ENCODE peak calls at places on chromosomes 2 and 18, in ten cellular contexts. L is activated naive CD8-positive, alpha-beta T cell treated with anti-CD3 and anti-CD28 coated beads, Interleukin-2, amount 10 ng/mL, durations not matched to agents 7 days and 5 days; O is activated CD4-positive, alpha-beta T cell treated with anti-CD3 and anti-CD28 coated beads for 1 hour; S is stimulated activated CD8-positive, alpha-beta memory T cell treated with anti-CD3 and anti-CD28 coated beads, Interleukin-7, amount 100 ng/mL, for 24 hours; N is anterior cingulate cortex; J is stimulated activated CD4-positive, alpha-beta T cell treated with anti-CD3 and anti-CD28 coated beads, TNF-alpha, amount 100 ng/mL, for 1 hour; U is DMS 273 treated with DMSO at 0.1 percent for 48 hours; R is SK-MEL-5; F is fibroblast of the aortic adventitia; I is HEK293T. T is an unnamed sample.

GRCh38 chr18:76213996-76214395 is 281.0 kb downstream of the ZNF516 start:
- DNase-seq in I (no peak), J (no peak), R (peak; percentile 52), N (no peak), L (no peak), O (no peak), F (no peak), U (no peak), S (no peak), T (no peak)

GRCh38 chr2:88451647-88452150 is 794 bp downstream of the FOXI3 start:
- DNase-seq in L (no peak), J (peak; percentile 8), F (no peak), U (no peak), S (no peak), O (no peak), N (no peak), R (no peak), I (peak; percentile 28), T (no peak)

GRCh38 chr18:8153887-8154583 is 455.2 kb upstream of the RAB12 start:
- DNase-seq in U (no peak), R (peak; percentile 8), N (no peak), O (no peak), J (no peak), S (no peak), L (no peak), F (peak; percentile 33), I (no peak), T (no peak)

GRCh38 chr18:24726727-24727539 is 266.5 kb downstream of the HRH4 start:
- DNase-seq in J (peak; percentile 42), I (peak; percentile 62), L (peak; percentile 56), N (peak; percentile 39), S (peak; percentile 30), R (peak; percentile 79), F (peak; percentile 90), U (peak; percentile 70), O (peak; percentile 19), T (no peak)

GRCh38 chr2:17571681-17572080 is 31.2 kb downstream of the VSNL1 start:
- DNase-seq in N (no peak), I (no peak), U (no peak), O (no peak), J (no peak), F (no peak), R (no peak), L (no peak), S (no peak), T (no peak)

GRCh38 chr2:146305164-146305563 is 1539.7 kb upstream of the ACVR2A start:
- DNase-seq in S (no peak), F (no peak), N (no peak), I (peak; percentile 28), L (no peak), O (no peak), R (no peak), U (no peak), J (no peak), T (no peak)

GRCh38 chr18:8706981-8707940 is 1.9 kb downstream of the MTCL1 start:
- DNase-seq in R (peak; percentile 13), N (peak; percentile 48), L (peak; percentile 38), O (no peak), U (peak; percentile 56), I (peak; percentile 39), S (no peak), J (no peak), F (peak; percentile 70), T (no peak)

GRCh38 chr2:230847883-230848388 is 16.8 kb upstream of the ITM2C start:
- DNase-seq in O (peak; percentile 79), L (peak; percentile 91), R (peak; percentile 74), I (peak; percentile 89), S (peak; percentile 89), F (peak; percentile 79), U (no peak), J (peak; percentile 94), N (peak; percentile 64), T (peak; percentile 93)

GRCh38 chr2:82165377-82165776 is 1860.8 kb upstream of the LRRTM1 start:
- DNase-seq in F (no peak), R (no peak), J (no peak), I (no peak), U (no peak), N (no peak), L (no peak), S (no peak), O (no peak), T (no peak)

GRCh38 chr2:19353721-19354050 is 4.7 kb downstream of the OSR1 start:
- DNase-seq in U (no peak), F (no peak), O (no peak), L (no peak), I (no peak), S (no peak), J (no peak), N (no peak), R (no peak), T (no peak)

GRCh38 chr2:31137211-31138036 is 816 bp downstream of the GALNT14 start:
- DNase-seq in N (no peak), I (no peak), F (no peak), O (no peak), J (no peak), U (no peak), R (peak; percentile 7), L (no peak), S (no peak), T (no peak)

GRCh38 chr2:57510704-57511103 is 535.9 kb upstream of the VRK2 start:
- DNase-seq in U (no peak), O (no peak), F (no peak), R (peak; percentile 39), J (no peak), N (no peak), S (no peak), L (no peak), I (no peak), T (no peak)